ENCODE peak calls at places on chromosomes 4 and X, in six cellular contexts. X, K, F, C, Z and T are unnamed samples.

GRCh38 chr4:184953421-184953820 is 64.9 kb upstream of the HELT start:
- DNase-seq in K (no peak), C (no peak), X (no peak), F (no peak), Z (no peak), T (no peak)

GRCh38 chr4:118279328-118279727 is 73.5 kb downstream of the PRSS12 start:
- DNase-seq in K (no peak), F (no peak), C (no peak), X (no peak), Z (no peak), T (no peak)

GRCh38 chr4:118742050-118742449 is 56.9 kb downstream of the METTL14 start:
- DNase-seq in Z (no peak), F (no peak), C (peak; percentile 58), X (no peak), K (no peak), T (no peak)

GRCh38 chr4:134365852-134366251 is 164.3 kb upstream of the PABPC4L start:
- DNase-seq in Z (no peak), C (no peak), X (no peak), F (peak; percentile 19), K (no peak), T (no peak)

GRCh38 chr4:77047037-77047436 is 28.8 kb downstream of the CCNI start:
- DNase-seq in C (peak; percentile 69), K (peak; percentile 54), Z (no peak), F (peak; percentile 40), X (peak; percentile 10), T (peak; percentile 33)

GRCh38 chr4:136476773-136477172 is 1055.5 kb downstream of the PCDH18 start:
- DNase-seq in K (no peak), F (no peak), C (no peak), X (no peak), Z (peak; percentile 45), T (no peak)

GRCh38 chr4:2954358-2955185 is 8.6 kb downstream of the NOP14 start:
- DNase-seq in C (no peak), F (no peak), K (no peak), X (no peak), Z (no peak), T (peak; percentile 23)

GRCh38 chr4:48369771-48370170 is 28.4 kb downstream of the SLAIN2 start:
- DNase-seq in F (no peak), C (no peak), K (no peak), Z (no peak), X (no peak), T (no peak)

GRCh38 chr4:108851346-108851745 is 88.5 kb upstream of the ETNPPL start:
- DNase-seq in X (no peak), C (peak; percentile 60), F (no peak), Z (no peak), K (peak; percentile 18), T (no peak)

GRCh38 chr4:7649741-7650531 is 215.2 kb upstream of the PSAPL1 start:
- DNase-seq in Z (no peak), K (peak; percentile 67), F (peak; percentile 84), X (no peak), C (peak; percentile 84), T (no peak)

GRCh38 chr4:146545102-146545501 is 23.4 kb upstream of the SLC10A7 start:
- DNase-seq in Z (no peak), X (peak; percentile 27), C (peak; percentile 57), F (peak; percentile 61), K (peak; percentile 27), T (peak; percentile 54)

GRCh38 chr4:99564921-99565320 is 1.1 kb upstream of the TRMT10A start:
- DNase-seq in Z (no peak), F (no peak), C (no peak), K (no peak), X (no peak), T (no peak)

GRCh38 chrX:131762802-131763234 is 218.9 kb downstream of the OR13H1 start:
- DNase-seq in C (peak; percentile 21), K (no peak), Z (no peak), F (peak; percentile 54), X (no peak), T (peak; percentile 86)

GRCh38 chrX:46381630-46382029 is 163.6 kb downstream of the ZNF674 start:
- DNase-seq in K (no peak), X (peak; percentile 6), F (peak; percentile 46), Z (no peak), C (peak; percentile 35), T (peak; percentile 62)

GRCh38 chrX:65985922-65986588 is 53.8 kb downstream of the VSIG4 start:
- DNase-seq in F (peak; percentile 80), X (peak; percentile 18), Z (peak; percentile 26), K (peak; percentile 58), C (peak; percentile 67), T (peak; percentile 76)

GRCh38 chr4:118587116-118587869 is 97.9 kb upstream of the METTL14 start:
- DNase-seq in F (no peak), Z (no peak), C (no peak), K (no peak), X (no peak), T (no peak)

GRCh38 chr4:157075811-157076577 is at the start of gene GLRB:
- DNase-seq in C (peak; percentile 66), Z (no peak), K (peak; percentile 20), F (peak; percentile 38), X (no peak), T (no peak)
- TF ChIP-seq EZH2 in C (no peak), Z (no peak), K (no peak), F (no peak), X (no peak), T (no peak)

GRCh38 chr4:1003271-1004070 is 8.0 kb upstream of the FGFRL1 start:
- DNase-seq in X (no peak), Z (no peak), C (no peak), K (no peak), F (no peak), T (no peak)
- TF ChIP-seq EZH2 in X (no peak), Z (no peak), C (no peak), K (peak; percentile 57), F (no peak), T (no peak)

GRCh38 chr4:94519925-94520789 is 68.4 kb downstream of the PDLIM5 start:
- DNase-seq in Z (peak; percentile 51), F (no peak), X (no peak), C (no peak), K (no peak), T (no peak)

GRCh38 chr4:94516999-94517398 is 65.3 kb downstream of the PDLIM5 start:
- DNase-seq in F (peak; percentile 83), C (peak; percentile 48), Z (no peak), K (no peak), X (no peak), T (no peak)

GRCh38 chr4:94516067-94516466 is 64.3 kb downstream of the PDLIM5 start:
- DNase-seq in C (peak; percentile 81), K (peak; percentile 71), F (peak; percentile 79), X (peak; percentile 76), Z (no peak), T (no peak)

GRCh38 chr4:94517492-94517891 is 65.8 kb downstream of the PDLIM5 start:
- DNase-seq in F (no peak), K (no peak), C (no peak), X (no peak), Z (no peak), T (no peak)

DNA sequence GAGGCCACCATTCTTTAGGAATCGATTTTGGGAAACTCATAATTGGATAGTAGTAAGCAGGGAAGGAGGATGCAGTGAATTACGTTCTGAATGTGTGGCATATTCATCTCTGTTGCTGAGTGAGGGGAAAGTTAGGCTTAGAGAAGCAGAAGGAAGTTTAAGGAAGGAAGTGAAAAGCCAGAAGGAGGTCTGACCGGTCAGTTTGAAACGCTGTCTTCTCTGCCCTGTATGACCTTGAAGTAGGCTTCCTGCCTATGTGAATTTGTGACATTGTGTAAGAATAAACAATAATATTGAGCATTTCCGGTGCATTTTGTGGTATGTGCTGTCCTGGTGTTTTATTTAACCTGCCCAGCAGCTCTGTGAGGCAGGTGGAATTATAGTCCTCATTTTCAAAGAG is 67.3 kb downstream of the PDLIM5 start:
- DNase-seq in F (no peak), C (no peak), K (no peak), X (no peak), Z (no peak), T (no peak)
- TF ChIP-seq EZH2 in F (no peak), C (no peak), K (no peak), X (no peak), Z (no peak), T (no peak)

GRCh38 chr4:65669008-65669971 is 999 bp downstream of the EPHA5 start:
- DNase-seq in F (peak; percentile 25), X (no peak), K (peak; percentile 1), Z (no peak), C (peak; percentile 11), T (no peak)
- TF ChIP-seq EZH2 in F (no peak), X (no peak), K (no peak), Z (no peak), C (no peak), T (no peak)